ENCODE peak calls at places on chromosomes 4 and X, in four cellular contexts. Q, D, I and A are unnamed samples.

GRCh38 chrX:46770817-46771163 is 11.9 kb upstream of the SLC9A7 start:
- DNase-seq in D (no peak), Q (peak), I (no peak), A (no peak)

GRCh38 chr4:29326816-29327215 is 1393.4 kb upstream of the PCDH7 start:
- DNase-seq in D (no peak), Q (no peak), I (no peak), A (no peak)

GRCh38 chr4:1842993-1843448 is 12.9 kb downstream of the LETM1 start:
- DNase-seq in D (no peak), Q (peak), I (no peak), A (no peak)

GRCh38 chr4:159966741-159967140 is 863.9 kb downstream of the RAPGEF2 start:
- DNase-seq in Q (no peak), I (peak), D (no peak), A (no peak)

GRCh38 chr4:84901173-84901572 is 65.3 kb downstream of the WDFY3 start:
- DNase-seq in I (peak), Q (no peak), D (no peak), A (no peak)

GRCh38 chrX:104679175-104679574 is 113.2 kb downstream of the IL1RAPL2 start:
- DNase-seq in Q (no peak), I (no peak), D (no peak), A (no peak)

GRCh38 chr4:82493721-82494425 is 63.5 kb downstream of the ENOPH1 start:
- DNase-seq in I (no peak), D (no peak), Q (no peak), A (no peak)

GRCh38 chr4:45172636-45173035 is 446.3 kb upstream of the GNPDA2 start:
- DNase-seq in D (no peak), I (peak), Q (no peak), A (no peak)

GRCh38 chr4:180598281-180598680 is 1644.9 kb upstream of the TENM3 start:
- DNase-seq in I (no peak), Q (no peak), D (no peak), A (no peak)

GRCh38 chr4:139241086-139241783 is 38.8 kb downstream of the MGARP start:
- DNase-seq in D (no peak), Q (no peak), I (no peak), A (no peak)

GRCh38 chrX:64191281-64192010 is 14.1 kb downstream of the AMER1 start:
- DNase-seq in D (no peak), Q (no peak), I (no peak), A (no peak)

GRCh38 chrX:47687249-47687648 is 28.3 kb upstream of the UXT start:
- DNase-seq in I (peak), Q (peak), D (no peak), A (no peak)

GRCh38 chr4:14700083-14700482 is 302.2 kb upstream of the CPEB2 start:
- DNase-seq in I (no peak), Q (no peak), D (no peak), A (no peak)